ENCODE peak calls at places on chromosomes 4 and X, in seven cellular contexts. S, Y, D, T, K, V and W are unnamed samples.

GRCh38 chr4:165433529-165433928 is 54.7 kb downstream of the CPE start:
- DNase-seq in D (no peak), K (no peak), V (no peak), Y (no peak), S (no peak), T (no peak), W (no peak)

GRCh38 chr4:79294064-79294463 is 31.8 kb downstream of the NAA11 start:
- DNase-seq in T (peak), V (no peak), Y (no peak), K (no peak), D (no peak), S (no peak), W (peak)

GRCh38 chrX:69236641-69237040 is 71.4 kb upstream of the PJA1 start:
- DNase-seq in D (no peak), T (no peak), Y (no peak), S (no peak), V (no peak), K (no peak), W (no peak)

GRCh38 chrX:122501652-122502051 is 682.4 kb upstream of the GRIA3 start:
- DNase-seq in T (no peak), K (no peak), Y (no peak), S (no peak), V (no peak), D (no peak), W (no peak)

GRCh38 chr4:147480891-147481576 is at the start of gene EDNRA:
- DNase-seq in D (peak), K (peak), Y (no peak), V (no peak), T (peak), S (no peak), W (peak)

GRCh38 chrX:128458888-128459287 is 406.7 kb upstream of the ACTRT1 start:
- DNase-seq in T (peak), V (no peak), K (no peak), D (no peak), Y (no peak), S (no peak), W (peak)

GRCh38 chrX:138492371-138492770 is 219.1 kb downstream of the FGF13 start:
- DNase-seq in K (no peak), S (no peak), T (no peak), V (no peak), D (no peak), Y (no peak), W (no peak)

GRCh38 chrX:151741606-151742005 is 7.1 kb downstream of the CNGA2 start:
- DNase-seq in T (no peak), V (no peak), S (no peak), D (no peak), Y (no peak), K (no peak), W (no peak)

GRCh38 chrX:135713795-135714194 is 356 bp downstream of the CT45A1 start:
- DNase-seq in K (no peak), T (no peak), S (no peak), V (no peak), D (no peak), Y (no peak), W (no peak)

GRCh38 chr4:6250235-6250983 is 19.2 kb upstream of the WFS1 start:
- DNase-seq in V (peak), Y (peak), T (peak), D (no peak), K (peak), S (no peak), W (peak)

GRCh38 chrX:41507899-41508298 is 60.8 kb downstream of the NYX start:
- DNase-seq in Y (no peak), T (no peak), S (no peak), K (no peak), V (no peak), D (no peak), W (no peak)

GRCh38 chr4:180059216-180059881 is 2183.9 kb upstream of the TENM3 start:
- DNase-seq in D (peak), Y (no peak), V (no peak), T (no peak), K (no peak), S (no peak), W (peak)

GRCh38 chrX:1601051-1601767 is 9.8 kb downstream of the AKAP17A start:
- DNase-seq in K (no peak), V (no peak), Y (no peak), S (no peak), T (no peak), D (no peak), W (no peak)

GRCh38 chr4:73067971-73068394 is 1.5 kb downstream of the COX18 start:
- DNase-seq in K (no peak), T (peak), S (no peak), Y (no peak), D (peak), V (no peak), W (peak)

GRCh38 chr4:130632731-130633604 is 1537.0 kb downstream of the C4orf33 start:
- DNase-seq in Y (no peak), K (no peak), D (no peak), S (no peak), V (no peak), T (peak), W (no peak)

GRCh38 chr4:52984469-52984868 is 122.4 kb downstream of the RASL11B start:
- DNase-seq in V (no peak), K (no peak), T (no peak), Y (no peak), D (no peak), S (no peak), W (peak)

GRCh38 chr4:110970642-110971041 is 347.8 kb upstream of the PITX2 start:
- DNase-seq in S (no peak), V (peak), D (no peak), K (no peak), Y (peak), T (peak), W (peak)

GRCh38 chr4:133102612-133103409 is 46.3 kb upstream of the PCDH10 start:
- DNase-seq in Y (no peak), K (no peak), V (no peak), T (no peak), S (no peak), D (no peak), W (no peak)

GRCh38 chrX:133921764-133922389 is 63.5 kb downstream of the GPC3 start:
- DNase-seq in K (peak), T (peak), S (no peak), Y (no peak), D (no peak), V (peak), W (peak)

GRCh38 chr4:123980736-123981285 is 584.2 kb downstream of the SPRY1 start:
- DNase-seq in S (no peak), K (no peak), D (no peak), Y (no peak), V (no peak), T (no peak), W (peak)

GRCh38 chrX:70508296-70508911 is 63.8 kb downstream of the DLG3 start:
- DNase-seq in Y (no peak), K (no peak), S (no peak), V (no peak), D (no peak), T (peak), W (peak)

GRCh38 chr4:174449152-174449551 is 73.1 kb downstream of the HPGD start:
- DNase-seq in D (no peak), S (no peak), V (no peak), T (no peak), K (no peak), Y (no peak), W (no peak)

GRCh38 chr4:84578540-84579409 is 4.2 kb upstream of the CDS1 start:
- DNase-seq in D (no peak), V (peak), K (no peak), T (peak), Y (peak), S (no peak), W (peak)

GRCh38 chr4:20760053-20760452 is 59.8 kb downstream of the PACRGL start:
- DNase-seq in D (no peak), Y (no peak), V (no peak), T (no peak), K (no peak), S (no peak), W (peak)
- H3K4me3 ChIP-seq in D (no peak), Y (no peak), V (no peak), T (no peak), K (no peak), S (no peak), W (no peak)

GRCh38 chr4:154989511-154989910 is 208.4 kb downstream of the RBM46 start:
- DNase-seq in V (no peak), T (no peak), K (no peak), Y (no peak), S (no peak), D (no peak), W (no peak)
- H3K4me3 ChIP-seq in V (no peak), T (no peak), K (no peak), Y (no peak), S (no peak), D (no peak), W (no peak)

GRCh38 chr4:122826000-122826595 is 533 bp upstream of the FGF2 start:
- DNase-seq in Y (no peak), V (no peak), T (peak), D (no peak), K (no peak), S (no peak), W (no peak)
- H3K4me3 ChIP-seq in Y (peak), V (peak), T (peak), D (peak), K (peak), S (peak), W (peak)

GRCh38 chr4:1305781-1306455 is 16.2 kb downstream of the MAEA start:
- DNase-seq in S (no peak), Y (no peak), T (no peak), K (no peak), V (peak), D (no peak), W (no peak)

GRCh38 chr4:1307951-1308735 is 18.5 kb downstream of the MAEA start:
- DNase-seq in K (no peak), D (no peak), S (no peak), Y (no peak), V (no peak), T (no peak), W (no peak)

GRCh38 chr4:1310031-1310795 is 20.5 kb downstream of the MAEA start:
- DNase-seq in V (no peak), Y (no peak), S (no peak), K (no peak), T (peak), D (no peak), W (no peak)

GRCh38 chr4:1310796-1311715 is 21.4 kb downstream of the MAEA start:
- DNase-seq in K (no peak), V (no peak), T (no peak), D (no peak), Y (no peak), S (no peak), W (no peak)

DNA sequence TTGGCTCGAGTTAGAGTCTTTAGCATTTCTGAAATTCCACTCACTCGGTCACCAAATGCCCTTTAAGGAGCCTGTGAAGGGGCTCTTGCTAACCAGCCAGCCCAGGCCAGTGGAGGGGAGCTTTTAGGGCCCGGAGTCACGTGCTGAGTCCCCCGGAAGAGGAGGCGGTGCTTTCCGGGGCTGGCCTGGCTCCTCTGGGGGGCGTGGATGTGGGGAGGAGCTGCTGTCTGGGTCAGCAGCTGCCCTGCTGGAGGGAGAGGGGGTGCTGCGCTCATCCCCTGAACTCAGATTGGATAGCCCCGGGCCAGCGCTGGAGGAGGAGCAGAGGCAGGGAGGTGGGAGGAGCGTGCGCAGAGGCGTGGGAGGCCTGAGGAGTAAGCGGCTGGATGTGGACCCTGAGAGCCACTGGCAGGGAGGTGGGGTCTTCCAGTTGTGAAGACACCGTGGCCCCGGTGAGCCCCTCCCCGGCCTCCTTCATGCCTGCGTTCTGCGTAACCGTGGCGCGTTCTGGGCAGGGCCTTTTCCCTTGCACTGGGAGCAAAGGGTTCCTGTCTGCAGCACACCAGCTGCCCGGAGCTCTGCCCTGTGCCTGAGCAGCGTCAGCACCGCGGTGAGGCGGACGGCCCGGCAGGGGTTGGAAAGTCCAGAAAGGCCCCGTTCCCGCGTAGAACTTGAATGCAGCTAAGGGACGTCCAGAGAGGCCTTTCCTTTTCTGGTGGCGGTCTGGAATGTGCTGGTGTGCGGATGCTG is 19.7 kb downstream of the MAEA start:
- DNase-seq in Y (peak), V (no peak), T (peak), K (peak), S (peak), D (peak), W (peak)
- H3K4me3 ChIP-seq in Y (peak), V (no peak), T (peak), K (peak), S (peak), D (no peak), W (peak)

DNA sequence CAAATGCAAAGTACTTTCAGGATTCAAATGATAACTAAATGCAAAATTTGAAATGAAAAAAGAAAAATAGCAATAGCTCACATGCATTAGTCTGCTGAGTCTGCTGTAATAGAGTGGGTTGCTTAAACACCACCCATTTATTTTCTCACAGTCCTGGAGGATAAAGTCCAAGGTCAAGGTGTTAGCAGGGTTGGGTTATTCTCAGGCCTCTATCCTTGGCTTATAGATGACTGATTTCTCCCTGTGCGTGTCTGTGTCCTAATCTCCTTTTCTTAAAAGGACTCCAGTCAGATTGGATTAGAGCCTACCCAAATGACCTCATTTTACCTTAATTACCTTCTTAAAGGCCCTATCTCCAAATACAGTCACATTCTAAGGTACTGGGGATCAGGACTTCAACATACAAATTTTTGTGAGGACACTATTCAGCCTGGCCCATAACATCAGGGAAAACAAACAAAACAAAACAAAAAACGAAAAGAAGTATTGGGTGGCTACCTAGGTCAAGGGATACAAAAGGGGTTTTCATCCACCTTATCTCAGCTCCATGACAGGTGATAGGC is 6.3 kb upstream of the TBL1X start:
- DNase-seq in K (no peak), Y (no peak), T (no peak), S (no peak), D (no peak), V (no peak), W (no peak)
- H3K4me3 ChIP-seq in K (no peak), Y (no peak), T (no peak), S (no peak), D (no peak), V (no peak), W (no peak)

GRCh38 chr4:112147697-112148096 is 2.4 kb downstream of the FAM241A start:
- DNase-seq in Y (no peak), T (peak), V (no peak), D (no peak), S (no peak), K (peak), W (peak)
- H3K4me3 ChIP-seq in Y (no peak), T (peak), V (no peak), D (no peak), S (no peak), K (peak), W (no peak)

GRCh38 chrX:48918303-48918643 is 551 bp downstream of the PIM2 start:
- DNase-seq in V (no peak), Y (no peak), D (no peak), K (no peak), T (no peak), S (no peak), W (no peak)

GRCh38 chrX:48919947-48920712 is 1.3 kb upstream of the PIM2 start:
- DNase-seq in V (no peak), Y (no peak), S (no peak), T (no peak), K (no peak), D (no peak), W (no peak)

GRCh38 chrX:48920713-48921104 is 1.9 kb upstream of the PIM2 start:
- DNase-seq in Y (no peak), D (no peak), T (no peak), S (no peak), V (no peak), K (no peak), W (no peak)

GRCh38 chrX:48918644-48919340 is at the start of gene PIM2:
- DNase-seq in V (peak), K (peak), D (peak), Y (no peak), S (peak), T (peak), W (peak)

DNA sequence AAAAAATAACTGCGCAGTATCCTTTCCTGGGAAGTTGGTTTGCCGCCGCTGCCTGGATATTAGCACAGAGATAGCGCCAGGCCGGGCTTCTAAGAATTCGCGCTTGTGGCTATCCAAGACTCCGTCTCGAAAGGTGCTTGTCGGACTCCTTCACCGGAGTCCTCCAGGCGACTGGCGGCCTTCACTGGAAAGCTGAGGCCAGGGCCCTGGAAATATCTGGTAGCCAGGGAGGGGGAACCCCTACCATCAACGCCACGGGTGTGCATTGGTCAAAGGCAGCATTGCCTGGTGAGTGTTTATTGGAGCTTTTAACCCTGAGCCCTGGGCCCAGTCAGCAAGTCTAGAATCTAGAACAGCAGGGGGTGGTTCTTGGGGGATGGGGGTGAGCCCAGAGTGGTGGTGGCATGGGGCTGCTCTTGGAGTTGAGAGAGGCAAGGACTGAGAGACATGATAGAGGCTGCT is 567 bp upstream of the PIM2 start:
- DNase-seq in D (no peak), V (no peak), S (no peak), Y (no peak), T (peak), K (no peak), W (no peak)
- H3K4me3 ChIP-seq in D (peak), V (peak), S (peak), Y (peak), T (peak), K (peak), W (no peak)

DNA sequence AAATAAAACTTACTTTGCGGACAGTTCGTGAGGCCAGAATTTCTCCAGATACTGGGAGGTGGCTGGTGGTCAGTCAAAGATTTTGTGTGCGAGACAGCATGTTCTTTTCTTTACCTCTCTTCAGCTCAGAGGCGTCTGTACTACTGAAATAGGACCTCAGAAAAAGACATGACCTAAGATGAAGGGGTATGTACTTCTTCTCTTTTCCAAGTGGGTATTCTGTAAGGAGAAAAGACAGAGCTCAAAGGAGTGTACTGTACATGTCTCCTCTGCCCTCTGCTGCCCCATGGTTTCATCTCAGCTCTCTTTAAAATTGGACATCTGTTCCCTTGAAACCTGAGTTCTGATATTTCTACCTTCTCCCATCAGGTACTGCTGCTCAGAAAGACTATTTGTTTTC is 38.1 kb downstream of the SEPTIN11 start:
- DNase-seq in Y (no peak), V (no peak), K (no peak), S (no peak), D (no peak), T (no peak), W (no peak)
- H3K4me3 ChIP-seq in Y (peak), V (no peak), K (no peak), S (no peak), D (no peak), T (peak), W (peak)

DNA sequence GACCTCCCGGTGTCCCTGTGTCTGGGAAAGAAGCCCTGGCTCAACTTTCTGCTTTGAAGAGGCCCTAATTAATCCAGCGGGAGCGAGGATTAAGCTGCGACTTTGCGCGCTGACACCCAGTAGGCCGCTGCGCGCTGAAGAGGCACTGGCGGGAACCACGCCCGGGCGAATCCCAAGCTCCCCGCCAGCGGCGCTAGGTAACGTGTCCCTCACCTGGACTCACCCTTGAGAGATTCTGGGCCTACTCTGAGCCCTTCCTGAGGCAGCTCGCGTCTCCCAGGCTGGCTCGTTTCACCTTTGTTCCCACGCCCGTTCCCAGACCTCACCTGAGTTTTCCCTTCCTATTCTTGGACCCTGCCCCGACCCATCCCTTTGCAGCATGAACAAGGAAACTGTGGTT is 616 bp upstream of the KLHL34 start:
- DNase-seq in S (no peak), K (no peak), Y (no peak), T (no peak), D (peak), V (no peak), W (no peak)
- H3K4me3 ChIP-seq in S (peak), K (peak), Y (no peak), T (no peak), D (no peak), V (no peak), W (no peak)

DNA sequence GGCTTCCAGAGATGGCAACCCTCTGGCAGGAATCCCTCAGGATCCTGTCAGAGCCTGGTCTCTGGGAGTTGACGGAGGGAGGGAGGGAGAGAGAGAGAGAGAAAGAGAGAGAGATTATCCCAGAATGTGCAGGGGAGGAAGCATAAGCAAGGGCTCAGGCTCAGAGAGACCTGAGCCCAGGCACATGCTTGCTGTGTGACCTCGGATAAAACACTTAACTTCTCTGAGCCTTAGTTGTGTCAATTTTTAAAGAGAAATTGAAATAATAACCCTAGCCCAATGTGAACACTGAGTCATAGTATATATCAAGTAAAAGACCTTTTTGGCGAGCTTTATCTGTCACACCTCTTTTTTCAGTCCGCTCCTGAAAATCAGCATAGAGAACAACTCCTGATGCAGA is 473 bp upstream of the USP51 start:
- DNase-seq in Y (no peak), S (no peak), T (no peak), K (no peak), D (no peak), V (no peak), W (no peak)
- H3K4me3 ChIP-seq in Y (peak), S (peak), T (peak), K (peak), D (peak), V (no peak), W (no peak)